ENCODE peak calls at places on chromosome 21, in eight cellular contexts. One of them, this sample, is unnamed. For H3K4me1, the result is how much of the 10 kb centered on the place peaks cover.

GRCh38 chr21:31157756-31158155 is 119.5 kb upstream of the KRTAP19-8 start:
- DNase-seq in mammary epithelial cell: no peak
- DNase-seq in fibroblast of lung: peak
- DNase-seq in sigmoid colon: no peak
- DNase-seq in osteoblast: no peak
- DNase-seq in uterus: no peak
- DNase-seq in Peyer's patch: no peak
- DNase-seq in OCI-LY7: no peak
- DNase-seq in this sample: no peak

GRCh38 chr21:15063821-15064575 is 802 bp downstream of the NRIP1 start:
- DNase-seq in sigmoid colon: peak
- DNase-seq in osteoblast: peak
- DNase-seq in fibroblast of lung: peak
- DNase-seq in mammary epithelial cell: peak
- DNase-seq in OCI-LY7: no peak
- DNase-seq in uterus: peak
- DNase-seq in Peyer's patch: peak
- DNase-seq in this sample: peak

GRCh38 chr21:17387030-17387617 is 125.7 kb upstream of the CXADR start:
- DNase-seq in osteoblast: no peak
- DNase-seq in Peyer's patch: no peak
- DNase-seq in OCI-LY7: peak
- DNase-seq in mammary epithelial cell: peak
- DNase-seq in sigmoid colon: no peak
- DNase-seq in uterus: peak
- DNase-seq in fibroblast of lung: peak
- DNase-seq in this sample: no peak

GRCh38 chr21:32525282-32525681 is 60.0 kb downstream of the TCP10L start:
- DNase-seq in Peyer's patch: no peak
- DNase-seq in fibroblast of lung: no peak
- DNase-seq in mammary epithelial cell: no peak
- DNase-seq in OCI-LY7: no peak
- DNase-seq in uterus: no peak
- DNase-seq in sigmoid colon: peak
- DNase-seq in osteoblast: no peak
- DNase-seq in this sample: no peak

GRCh38 chr21:33402011-33402979 is 918 bp upstream of the IFNGR2 start:
- DNase-seq in sigmoid colon: peak
- DNase-seq in OCI-LY7: peak
- DNase-seq in Peyer's patch: peak
- DNase-seq in fibroblast of lung: peak
- DNase-seq in mammary epithelial cell: peak
- DNase-seq in uterus: peak
- DNase-seq in osteoblast: peak
- DNase-seq in this sample: peak

GRCh38 chr21:30028537-30028936 is 88.7 kb upstream of the GRIK1 start:
- DNase-seq in OCI-LY7: no peak
- DNase-seq in mammary epithelial cell: no peak
- DNase-seq in fibroblast of lung: no peak
- DNase-seq in osteoblast: peak
- DNase-seq in sigmoid colon: no peak
- DNase-seq in Peyer's patch: no peak
- DNase-seq in uterus: no peak
- DNase-seq in this sample: no peak

GRCh38 chr21:29661672-29662442 is 277.9 kb downstream of the GRIK1 start:
- DNase-seq in mammary epithelial cell: no peak
- DNase-seq in Peyer's patch: no peak
- DNase-seq in OCI-LY7: no peak
- DNase-seq in fibroblast of lung: no peak
- DNase-seq in osteoblast: no peak
- DNase-seq in sigmoid colon: no peak
- DNase-seq in uterus: no peak
- DNase-seq in this sample: no peak

GRCh38 chr21:42061195-42061865 is 9.8 kb upstream of the UMODL1 start:
- DNase-seq in uterus: no peak
- DNase-seq in OCI-LY7: peak
- DNase-seq in Peyer's patch: peak
- DNase-seq in fibroblast of lung: no peak
- DNase-seq in sigmoid colon: peak
- DNase-seq in osteoblast: peak
- DNase-seq in mammary epithelial cell: no peak
- DNase-seq in this sample: peak

GRCh38 chr21:28771790-28772501 is 220.7 kb downstream of the LTN1 start:
- DNase-seq in mammary epithelial cell: peak
- DNase-seq in fibroblast of lung: peak
- DNase-seq in uterus: no peak
- DNase-seq in osteoblast: no peak
- DNase-seq in OCI-LY7: no peak
- DNase-seq in sigmoid colon: no peak
- DNase-seq in Peyer's patch: no peak
- DNase-seq in this sample: no peak

GRCh38 chr21:42191978-42192595 is 26.9 kb upstream of the ABCG1 start:
- DNase-seq in mammary epithelial cell: peak
- DNase-seq in OCI-LY7: no peak
- DNase-seq in osteoblast: no peak
- DNase-seq in fibroblast of lung: peak
- DNase-seq in Peyer's patch: no peak
- DNase-seq in uterus: no peak
- DNase-seq in sigmoid colon: no peak
- DNase-seq in this sample: no peak

GRCh38 chr21:27045281-27045985 is 78.5 kb upstream of the ADAMTS5 start:
- DNase-seq in sigmoid colon: no peak
- DNase-seq in mammary epithelial cell: no peak
- DNase-seq in fibroblast of lung: no peak
- DNase-seq in osteoblast: no peak
- DNase-seq in OCI-LY7: no peak
- DNase-seq in uterus: no peak
- DNase-seq in Peyer's patch: no peak
- DNase-seq in this sample: no peak

GRCh38 chr21:41426656-41427311 is 745 bp downstream of the MX1 start:
- DNase-seq in uterus: peak
- DNase-seq in OCI-LY7: no peak
- DNase-seq in osteoblast: peak
- DNase-seq in Peyer's patch: no peak
- DNase-seq in fibroblast of lung: no peak
- DNase-seq in sigmoid colon: no peak
- DNase-seq in mammary epithelial cell: no peak
- DNase-seq in this sample: peak

GRCh38 chr21:36589352-36589971 is 109.5 kb upstream of the SIM2 start:
- DNase-seq in sigmoid colon: no peak
- DNase-seq in uterus: peak
- DNase-seq in fibroblast of lung: peak
- DNase-seq in Peyer's patch: no peak
- DNase-seq in mammary epithelial cell: no peak
- DNase-seq in OCI-LY7: peak
- DNase-seq in osteoblast: peak
- DNase-seq in this sample: no peak

GRCh38 chr21:30713786-30714185 is 4.8 kb downstream of the KRTAP21-3 start:
- DNase-seq in OCI-LY7: no peak
- DNase-seq in fibroblast of lung: peak
- DNase-seq in uterus: no peak
- DNase-seq in osteoblast: no peak
- DNase-seq in sigmoid colon: no peak
- DNase-seq in Peyer's patch: no peak
- DNase-seq in mammary epithelial cell: no peak
- DNase-seq in this sample: no peak

GRCh38 chr21:37367758-37368535 is 1.4 kb downstream of the DYRK1A start:
- DNase-seq in fibroblast of lung: peak
- DNase-seq in uterus: peak
- DNase-seq in OCI-LY7: peak
- DNase-seq in Peyer's patch: peak
- DNase-seq in osteoblast: peak
- DNase-seq in mammary epithelial cell: peak
- DNase-seq in sigmoid colon: peak
- DNase-seq in this sample: peak

GRCh38 chr21:18382141-18382540 is 21.4 kb downstream of the TMPRSS15 start:
- DNase-seq in fibroblast of lung: no peak
- DNase-seq in mammary epithelial cell: no peak
- DNase-seq in sigmoid colon: no peak
- DNase-seq in osteoblast: no peak
- DNase-seq in OCI-LY7: peak
- DNase-seq in uterus: no peak
- DNase-seq in Peyer's patch: no peak
- DNase-seq in this sample: no peak

GRCh38 chr21:29540289-29540688 is 241.6 kb downstream of the BACH1 start:
- DNase-seq in sigmoid colon: no peak
- DNase-seq in fibroblast of lung: no peak
- DNase-seq in OCI-LY7: no peak
- DNase-seq in uterus: no peak
- DNase-seq in Peyer's patch: no peak
- DNase-seq in mammary epithelial cell: no peak
- DNase-seq in osteoblast: no peak
- DNase-seq in this sample: no peak

GRCh38 chr21:25859264-25859931 is 124.6 kb downstream of the GABPA start:
- DNase-seq in osteoblast: no peak
- DNase-seq in mammary epithelial cell: no peak
- DNase-seq in uterus: no peak
- DNase-seq in fibroblast of lung: no peak
- DNase-seq in sigmoid colon: no peak
- DNase-seq in Peyer's patch: no peak
- DNase-seq in OCI-LY7: no peak
- DNase-seq in this sample: no peak

GRCh38 chr21:36902793-36903192 is 63.7 kb downstream of the HLCS start:
- DNase-seq in sigmoid colon: no peak
- DNase-seq in osteoblast: peak
- DNase-seq in mammary epithelial cell: peak
- DNase-seq in uterus: no peak
- DNase-seq in OCI-LY7: no peak
- DNase-seq in Peyer's patch: no peak
- DNase-seq in fibroblast of lung: peak
- DNase-seq in this sample: no peak

GRCh38 chr21:32467291-32467690 is 54.8 kb downstream of the EVA1C start:
- DNase-seq in sigmoid colon: no peak
- DNase-seq in uterus: no peak
- DNase-seq in OCI-LY7: no peak
- DNase-seq in Peyer's patch: no peak
- DNase-seq in mammary epithelial cell: no peak
- DNase-seq in osteoblast: no peak
- DNase-seq in fibroblast of lung: no peak
- DNase-seq in this sample: no peak

GRCh38 chr21:38433516-38433915 is 64.8 kb downstream of the ERG start:
- DNase-seq in sigmoid colon: no peak
- DNase-seq in mammary epithelial cell: no peak
- DNase-seq in osteoblast: no peak
- DNase-seq in Peyer's patch: no peak
- DNase-seq in OCI-LY7: no peak
- DNase-seq in uterus: no peak
- DNase-seq in fibroblast of lung: peak
- DNase-seq in this sample: no peak

GRCh38 chr21:35377505-35378090 is 328.5 kb upstream of the RUNX1 start:
- DNase-seq in uterus: no peak
- DNase-seq in mammary epithelial cell: peak
- DNase-seq in Peyer's patch: no peak
- DNase-seq in sigmoid colon: no peak
- DNase-seq in fibroblast of lung: peak
- DNase-seq in osteoblast: peak
- DNase-seq in OCI-LY7: no peak
- DNase-seq in this sample: no peak
- H3K4me1 ChIP-seq in uterus: under half
- H3K4me1 ChIP-seq in mammary epithelial cell: under half
- H3K4me1 ChIP-seq in Peyer's patch: under half
- H3K4me1 ChIP-seq in sigmoid colon: under half
- H3K4me1 ChIP-seq in fibroblast of lung: under half
- H3K4me1 ChIP-seq in osteoblast: under half
- H3K4me1 ChIP-seq in OCI-LY7: under half
- H3K4me1 ChIP-seq in this sample: under half

GRCh38 chr21:34552324-34553198 is 40.6 kb upstream of the KCNE1 start:
- DNase-seq in osteoblast: no peak
- DNase-seq in Peyer's patch: no peak
- DNase-seq in sigmoid colon: no peak
- DNase-seq in mammary epithelial cell: no peak
- DNase-seq in fibroblast of lung: no peak
- DNase-seq in uterus: no peak
- DNase-seq in OCI-LY7: no peak
- DNase-seq in this sample: no peak
- H3K4me3 ChIP-seq in osteoblast: peak
- H3K4me3 ChIP-seq in Peyer's patch: no peak
- H3K4me3 ChIP-seq in sigmoid colon: no peak
- H3K4me3 ChIP-seq in mammary epithelial cell: no peak
- H3K4me3 ChIP-seq in fibroblast of lung: peak
- H3K4me3 ChIP-seq in uterus: no peak
- H3K4me3 ChIP-seq in OCI-LY7: no peak
- H3K4me3 ChIP-seq in this sample: no peak

GRCh38 chr21:23968008-23968407 is 1639.3 kb downstream of the MRPL39 start:
- DNase-seq in fibroblast of lung: no peak
- DNase-seq in osteoblast: no peak
- DNase-seq in uterus: no peak
- DNase-seq in mammary epithelial cell: no peak
- DNase-seq in Peyer's patch: no peak
- DNase-seq in sigmoid colon: no peak
- DNase-seq in OCI-LY7: no peak
- DNase-seq in this sample: no peak

GRCh38 chr21:23963454-23963853 is 1643.8 kb downstream of the MRPL39 start:
- DNase-seq in fibroblast of lung: peak
- DNase-seq in OCI-LY7: no peak
- DNase-seq in uterus: no peak
- DNase-seq in mammary epithelial cell: no peak
- DNase-seq in osteoblast: no peak
- DNase-seq in Peyer's patch: no peak
- DNase-seq in sigmoid colon: no peak
- DNase-seq in this sample: no peak

GRCh38 chr21:23968722-23969647 is 1638.3 kb downstream of the MRPL39 start:
- DNase-seq in sigmoid colon: no peak
- DNase-seq in osteoblast: no peak
- DNase-seq in OCI-LY7: peak
- DNase-seq in uterus: no peak
- DNase-seq in fibroblast of lung: peak
- DNase-seq in Peyer's patch: no peak
- DNase-seq in mammary epithelial cell: no peak
- DNase-seq in this sample: no peak
- TF ChIP-seq CTCF in sigmoid colon: no peak
- TF ChIP-seq CTCF in osteoblast: no peak
- TF ChIP-seq CTCF in OCI-LY7: peak
- TF ChIP-seq CTCF in uterus: no peak
- TF ChIP-seq CTCF in fibroblast of lung: no peak
- TF ChIP-seq CTCF in Peyer's patch: peak
- TF ChIP-seq CTCF in mammary epithelial cell: peak
- TF ChIP-seq CTCF in this sample: no peak

GRCh38 chr21:43731891-43732711 is 13.2 kb downstream of the PDXK start:
- DNase-seq in Peyer's patch: no peak
- DNase-seq in sigmoid colon: no peak
- DNase-seq in mammary epithelial cell: no peak
- DNase-seq in uterus: no peak
- DNase-seq in fibroblast of lung: peak
- DNase-seq in osteoblast: peak
- DNase-seq in OCI-LY7: no peak
- DNase-seq in this sample: no peak

GRCh38 chr21:43727571-43728466 is 8.9 kb downstream of the PDXK start:
- DNase-seq in Peyer's patch: peak
- DNase-seq in OCI-LY7: no peak
- DNase-seq in osteoblast: peak
- DNase-seq in uterus: peak
- DNase-seq in mammary epithelial cell: no peak
- DNase-seq in sigmoid colon: no peak
- DNase-seq in fibroblast of lung: no peak
- DNase-seq in this sample: no peak

GRCh38 chr21:43726686-43727570 is 8.0 kb downstream of the PDXK start:
- DNase-seq in OCI-LY7: no peak
- DNase-seq in mammary epithelial cell: no peak
- DNase-seq in fibroblast of lung: no peak
- DNase-seq in sigmoid colon: no peak
- DNase-seq in Peyer's patch: no peak
- DNase-seq in uterus: no peak
- DNase-seq in osteoblast: peak
- DNase-seq in this sample: no peak

GRCh38 chr21:43731476-43731875 is 12.5 kb downstream of the PDXK start:
- DNase-seq in Peyer's patch: peak
- DNase-seq in OCI-LY7: no peak
- DNase-seq in fibroblast of lung: no peak
- DNase-seq in sigmoid colon: no peak
- DNase-seq in uterus: no peak
- DNase-seq in osteoblast: peak
- DNase-seq in mammary epithelial cell: no peak
- DNase-seq in this sample: peak

GRCh38 chr21:43728467-43729390 is 9.8 kb downstream of the PDXK start:
- DNase-seq in uterus: peak
- DNase-seq in OCI-LY7: peak
- DNase-seq in Peyer's patch: peak
- DNase-seq in fibroblast of lung: peak
- DNase-seq in sigmoid colon: peak
- DNase-seq in osteoblast: peak
- DNase-seq in mammary epithelial cell: peak
- DNase-seq in this sample: peak
- H3K4me1 ChIP-seq in uterus: under half
- H3K4me1 ChIP-seq in OCI-LY7: under half
- H3K4me1 ChIP-seq in Peyer's patch: half or more
- H3K4me1 ChIP-seq in fibroblast of lung: under half
- H3K4me1 ChIP-seq in sigmoid colon: half or more
- H3K4me1 ChIP-seq in osteoblast: under half
- H3K4me1 ChIP-seq in mammary epithelial cell: half or more
- H3K4me1 ChIP-seq in this sample: half or more

This sample was measured in mucosa of descending colon.